ENCODE peak calls at places on chromosomes 2 and 18, in six cellular contexts. B is H9, G is gastrocnemius medialis, L is cardiac fibroblast, A is BJ, R is fibroblast of villous mesenchyme. V is an unnamed sample.

GRCh38 chr2:13919981-13920382 is 712.5 kb upstream of the LRATD1 start:
- DNase-seq in B (no peak), G (no peak), L (peak; percentile 47), A (no peak), R (peak; percentile 0), V (no peak)

GRCh38 chr2:45675130-45675812 is 23.8 kb downstream of the PRKCE start:
- DNase-seq in B (no peak), G (no peak), L (peak; percentile 55), A (no peak), R (no peak), V (no peak)

GRCh38 chr2:24819442-24820174 is 26.4 kb downstream of the CENPO start:
- DNase-seq in B (no peak), G (no peak), L (no peak), A (no peak), R (no peak), V (no peak)

GRCh38 chr18:43267818-43268217 is 9.5 kb downstream of the SYT4 start:
- DNase-seq in B (no peak), G (no peak), L (no peak), A (no peak), R (no peak), V (no peak)

GRCh38 chr18:58998421-58999203 is 133.9 kb downstream of the ZNF532 start:
- DNase-seq in B (no peak), G (peak; percentile 77), L (peak; percentile 91), A (peak; percentile 73), R (peak; percentile 78), V (peak; percentile 68)

GRCh38 chr2:199810422-199811250 is 40.4 kb downstream of the FTCDNL1 start:
- DNase-seq in B (no peak), G (no peak), L (peak; percentile 55), A (no peak), R (no peak), V (no peak)

GRCh38 chr18:26685438-26686173 is 137.3 kb upstream of the KCTD1 start:
- DNase-seq in B (no peak), G (no peak), L (no peak), A (no peak), R (no peak), V (no peak)

GRCh38 chr2:232487385-232488096 is at the start of gene ECEL1:
- DNase-seq in B (peak; percentile 41), G (no peak), L (no peak), A (no peak), R (no peak), V (no peak)

GRCh38 chr2:148527488-148528340 is 116.8 kb upstream of the EPC2 start:
- DNase-seq in B (peak; percentile 17), G (no peak), L (no peak), A (no peak), R (no peak), V (no peak)

GRCh38 chr2:223725986-223726970 is 111.1 kb downstream of the AP1S3 start:
- DNase-seq in B (no peak), G (no peak), L (no peak), A (no peak), R (no peak), V (no peak)

GRCh38 chr2:182229288-182229687 is 197.5 kb downstream of the PDE1A start:
- DNase-seq in B (no peak), G (no peak), L (peak; percentile 71), A (no peak), R (no peak), V (no peak)

GRCh38 chr2:231124833-231125232 is at the start of gene HTR2B:
- DNase-seq in B (no peak), G (no peak), L (peak; percentile 44), A (no peak), R (peak; percentile 73), V (no peak)

GRCh38 chr18:44917865-44918476 is 237.3 kb downstream of the SETBP1 start:
- DNase-seq in B (no peak), G (no peak), L (no peak), A (no peak), R (peak; percentile 15), V (no peak)

GRCh38 chr2:240996834-240997140 is 1.6 kb upstream of the SNED1 start:
- DNase-seq in B (peak; percentile 22), G (no peak), L (no peak), A (no peak), R (no peak), V (peak; percentile 13)

GRCh38 chr2:137255990-137256389 is 490.6 kb downstream of the THSD7B start:
- DNase-seq in B (no peak), G (no peak), L (peak; percentile 49), A (peak; percentile 32), R (no peak), V (no peak)

GRCh38 chr2:237866119-237866621 is 6.7 kb downstream of the RAMP1 start:
- DNase-seq in B (no peak), G (no peak), L (peak; percentile 44), A (no peak), R (peak; percentile 65), V (no peak)

GRCh38 chr2:113060396-113060795 is 1.4 kb downstream of the IL36RN start:
- DNase-seq in B (no peak), G (no peak), L (peak; percentile 28), A (no peak), R (no peak), V (no peak)

GRCh38 chr2:86223098-86223681 is 23.9 kb downstream of the MRPL35 start:
- DNase-seq in B (no peak), G (no peak), L (peak; percentile 72), A (no peak), R (peak; percentile 40), V (no peak)

GRCh38 chr2:229243880-229244560 is 27.1 kb downstream of the PID1 start:
- DNase-seq in B (no peak), G (no peak), L (peak; percentile 64), A (no peak), R (peak; percentile 31), V (no peak)

GRCh38 chr18:9353596-9353995 is 19.0 kb downstream of the TWSG1 start:
- DNase-seq in B (no peak), G (no peak), L (no peak), A (no peak), R (no peak), V (no peak)

GRCh38 chr2:240579771-240580614 is 6.5 kb upstream of the CAPN10 start:
- DNase-seq in B (peak; percentile 77), G (no peak), L (peak; percentile 94), A (peak; percentile 77), R (peak; percentile 95), V (no peak)

GRCh38 chr18:48813833-48814489 is 136.8 kb downstream of the SMAD7 start:
- DNase-seq in B (peak; percentile 9), G (no peak), L (peak; percentile 24), A (no peak), R (peak; percentile 48), V (peak; percentile 39)

GRCh38 chr2:200746301-200746700 is 65.4 kb upstream of the BZW1 start:
- DNase-seq in B (no peak), G (no peak), L (no peak), A (no peak), R (no peak), V (no peak)

GRCh38 chr2:11069566-11070185 is 85.6 kb upstream of the SLC66A3 start:
- DNase-seq in B (no peak), G (no peak), L (no peak), A (no peak), R (no peak), V (no peak)
- TF ChIP-seq CTCF in B (no peak), G (no peak), L (no peak), A (no peak), R (no peak), V (no peak)

DNA sequence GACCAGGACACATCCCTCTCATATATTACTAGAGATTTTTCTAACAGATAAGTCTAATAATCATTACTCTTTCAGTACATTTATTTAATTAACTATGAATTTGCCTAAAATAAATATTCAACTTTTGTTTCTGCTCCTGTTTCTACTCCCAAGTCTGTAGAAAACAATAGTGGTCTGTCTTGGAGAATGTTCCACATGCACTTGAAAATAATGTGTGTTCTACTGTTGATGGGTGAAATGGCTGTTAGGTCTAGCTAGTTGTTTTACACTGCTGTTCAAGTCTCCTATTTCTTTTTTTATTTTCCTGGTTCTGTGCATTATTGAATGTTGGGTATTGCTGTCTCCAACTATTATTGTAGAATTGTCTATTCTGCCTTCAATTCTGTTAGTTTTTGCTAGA is 47.2 kb downstream of the SPOPL start:
- DNase-seq in B (no peak), G (no peak), L (no peak), A (no peak), R (no peak), V (no peak)
- TF ChIP-seq CTCF in B (no peak), G (no peak), L (no peak), A (no peak), R (no peak), V (no peak)

DNA sequence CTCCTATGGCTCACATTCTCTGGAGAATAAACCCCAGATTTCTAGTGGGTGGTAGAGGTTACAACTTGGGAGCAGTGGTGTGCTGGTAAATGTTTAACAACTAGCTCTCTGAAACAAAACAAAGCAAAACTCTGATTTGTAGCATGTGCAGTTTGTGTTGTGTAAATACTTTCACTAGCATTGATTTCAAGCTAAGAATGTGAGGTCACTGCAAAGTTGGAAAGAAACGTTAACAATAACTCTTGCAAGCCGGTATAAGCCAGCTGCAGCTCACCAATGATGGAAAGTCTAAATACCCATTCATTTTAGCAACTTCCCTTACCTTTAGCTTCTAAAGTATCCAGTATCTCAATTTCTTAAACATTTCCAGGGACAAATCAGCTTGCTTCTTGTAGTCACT is 140.0 kb downstream of the PLCL1 start:
- DNase-seq in B (no peak), G (no peak), L (no peak), A (no peak), R (peak; percentile 19), V (no peak)
- TF ChIP-seq CTCF in B (no peak), G (no peak), L (no peak), A (no peak), R (no peak), V (no peak)

GRCh38 chr2:38507712-38508111 is 95.0 kb downstream of the HNRNPLL start:
- DNase-seq in B (no peak), G (no peak), L (no peak), A (no peak), R (no peak), V (no peak)

GRCh38 chr2:38509322-38509946 is 93.3 kb downstream of the HNRNPLL start:
- DNase-seq in B (no peak), G (no peak), L (peak; percentile 68), A (peak; percentile 35), R (peak; percentile 72), V (no peak)

GRCh38 chr2:38509947-38510326 is 92.8 kb downstream of the HNRNPLL start:
- DNase-seq in B (no peak), G (no peak), L (no peak), A (no peak), R (no peak), V (no peak)

GRCh38 chr2:38505779-38506178 is 96.9 kb downstream of the HNRNPLL start:
- DNase-seq in B (no peak), G (peak; percentile 91), L (peak; percentile 86), A (peak; percentile 67), R (peak; percentile 83), V (peak; percentile 88)

DNA sequence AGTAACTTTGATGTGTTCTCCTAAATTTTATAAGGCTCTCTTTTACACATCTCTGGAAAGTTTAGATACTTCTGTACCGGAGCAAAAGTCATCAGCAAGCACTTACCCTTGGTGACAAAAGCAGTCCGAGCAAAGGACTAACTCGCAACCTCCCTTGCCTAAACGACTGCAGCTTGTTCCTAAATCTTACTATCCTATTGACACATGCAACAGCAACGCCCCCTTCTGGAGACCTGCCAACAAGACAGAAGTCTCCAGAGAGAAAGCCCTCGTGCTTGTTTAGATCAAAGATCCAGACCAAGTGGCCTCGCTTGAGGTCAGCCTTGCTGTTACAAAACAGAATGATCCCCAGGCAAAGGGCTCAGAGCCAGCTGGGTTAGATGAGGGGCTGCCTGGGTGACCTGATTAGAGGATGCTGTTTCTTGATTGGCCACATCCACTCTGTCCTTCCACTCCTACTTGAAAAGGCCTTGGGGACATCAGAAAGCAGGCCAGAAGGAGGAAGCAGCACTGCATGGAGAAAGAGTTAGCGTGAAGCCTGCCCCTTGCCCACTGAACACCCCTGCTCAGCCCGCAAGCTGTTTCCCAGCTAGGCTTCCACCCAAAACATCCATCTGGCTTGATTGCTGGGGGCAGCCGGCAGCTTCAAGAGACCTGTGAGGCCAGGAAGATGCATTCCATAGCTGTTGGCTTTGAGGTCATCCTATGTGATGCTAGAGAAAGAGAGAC is 94.3 kb downstream of the HNRNPLL start:
- DNase-seq in B (peak; percentile 92), G (peak; percentile 83), L (peak; percentile 90), A (no peak), R (peak; percentile 93), V (peak; percentile 99)
- TF ChIP-seq CTCF in B (peak; percentile 93), G (no peak), L (peak; percentile 29), A (no peak), R (peak; percentile 63), V (peak; percentile 33)

V was measured in tibial nerve.